ENCODE peak calls at places on chromosomes 16 and 17, in four cellular contexts. E is cardiac fibroblast, S is kidney, D is small intestine. G is an unnamed sample.

GRCh38 chr16:86379505-86379846 is 130.9 kb upstream of the FOXF1 start:
- DNase-seq in S (no peak), D (no peak), E (peak), G (peak)

GRCh38 chr17:61363601-61364462 is 35.8 kb upstream of the TBX2 start:
- DNase-seq in S (no peak), D (no peak), E (no peak), G (no peak)

GRCh38 chr16:53094013-53094630 is 39.3 kb downstream of the CHD9 start:
- DNase-seq in S (peak), D (peak), E (no peak), G (no peak)

GRCh38 chr16:3734758-3735221 is 17.5 kb upstream of the TRAP1 start:
- DNase-seq in E (no peak), S (no peak), D (no peak), G (no peak)

GRCh38 chr16:75252946-75253911 is 1.8 kb upstream of the BCAR1 start:
- DNase-seq in S (peak), D (no peak), E (peak), G (peak)

GRCh38 chr16:71353736-71354135 is 4.8 kb upstream of the CALB2 start:
- DNase-seq in D (no peak), S (no peak), E (no peak), G (no peak)

GRCh38 chr16:46743232-46743719 is 4.9 kb downstream of the MYLK3 start:
- DNase-seq in E (peak), D (no peak), S (no peak), G (peak)

GRCh38 chr17:73533801-73534574 is 110.3 kb downstream of the SDK2 start:
- DNase-seq in E (no peak), S (no peak), D (no peak), G (no peak)

GRCh38 chr17:65123757-65124675 is 13.2 kb upstream of the RGS9 start:
- DNase-seq in S (no peak), D (peak), E (peak), G (peak)

GRCh38 chr16:55494994-55495421 is 13.9 kb upstream of the LPCAT2 start:
- DNase-seq in E (peak), D (peak), S (no peak), G (peak)

GRCh38 chr17:14871921-14872320 is 393.2 kb downstream of the PMP22 start:
- DNase-seq in E (peak), S (no peak), D (no peak), G (peak)

GRCh38 chr16:15949210-15950166 is at the start of gene ABCC1:
- DNase-seq in D (peak), E (peak), S (peak), G (no peak)

GRCh38 chr16:21599994-21600773 is 807 bp downstream of the METTL9 start:
- DNase-seq in S (peak), E (peak), D (peak), G (peak)

GRCh38 chr17:49572226-49572625 is 3.4 kb upstream of the NXPH3 start:
- DNase-seq in E (no peak), S (no peak), D (no peak), G (no peak)

GRCh38 chr17:4908301-4908700 is 5.4 kb upstream of the CHRNE start:
- DNase-seq in E (peak), D (peak), S (peak), G (peak)

GRCh38 chr16:82945420-82946096 is 318.8 kb downstream of the CDH13 start:
- DNase-seq in S (no peak), E (no peak), D (peak), G (no peak)

GRCh38 chr16:27083861-27084261 is 17.1 kb downstream of the C16orf82 start:
- DNase-seq in E (no peak), D (no peak), S (no peak), G (no peak)

GRCh38 chr17:8071496-8071895 is 16.0 kb downstream of the ALOX12B start:
- DNase-seq in E (no peak), D (no peak), S (peak), G (no peak)

GRCh38 chr16:14372471-14372870 is 257.6 kb downstream of the PARN start:
- DNase-seq in S (no peak), D (no peak), E (no peak), G (no peak)

GRCh38 chr16:536746-537145 is 9.2 kb downstream of the CAPN15 start:
- DNase-seq in E (no peak), S (no peak), D (no peak), G (no peak)

GRCh38 chr17:44448412-44448811 is 54.8 kb downstream of the GPATCH8 start:
- DNase-seq in D (no peak), E (no peak), S (no peak), G (no peak)

GRCh38 chr16:87056083-87056482 is 261.1 kb downstream of the C16orf95 start:
- DNase-seq in D (no peak), S (no peak), E (peak), G (peak)

GRCh38 chr17:17343896-17344506 is 40.8 kb downstream of the NT5M start:
- DNase-seq in S (no peak), E (no peak), D (no peak), G (no peak)

GRCh38 chr16:57781741-57782606 is 20.3 kb downstream of the KIFC3 start:
- DNase-seq in S (peak), D (no peak), E (no peak), G (peak)

GRCh38 chr17:81713004-81713555 is 996 bp downstream of the SLC25A10 start:
- DNase-seq in D (no peak), S (peak), E (no peak), G (no peak)

GRCh38 chr17:46191332-46192210 is 1.7 kb downstream of the KANSL1 start:
- DNase-seq in S (peak), E (peak), D (peak), G (peak)

GRCh38 chr16:426115-426905 is 861 bp downstream of the RAB11FIP3 start:
- DNase-seq in S (no peak), D (no peak), E (peak), G (no peak)

GRCh38 chr16:55698331-55698730 is 42.5 kb downstream of the SLC6A2 start:
- DNase-seq in E (no peak), D (no peak), S (no peak), G (no peak)

GRCh38 chr17:1730345-1731193 is 6.1 kb downstream of the WDR81 start:
- DNase-seq in E (peak), S (peak), D (no peak), G (peak)
- H3K4me3 ChIP-seq in E (peak), S (no peak), D (no peak), G (peak)

DNA sequence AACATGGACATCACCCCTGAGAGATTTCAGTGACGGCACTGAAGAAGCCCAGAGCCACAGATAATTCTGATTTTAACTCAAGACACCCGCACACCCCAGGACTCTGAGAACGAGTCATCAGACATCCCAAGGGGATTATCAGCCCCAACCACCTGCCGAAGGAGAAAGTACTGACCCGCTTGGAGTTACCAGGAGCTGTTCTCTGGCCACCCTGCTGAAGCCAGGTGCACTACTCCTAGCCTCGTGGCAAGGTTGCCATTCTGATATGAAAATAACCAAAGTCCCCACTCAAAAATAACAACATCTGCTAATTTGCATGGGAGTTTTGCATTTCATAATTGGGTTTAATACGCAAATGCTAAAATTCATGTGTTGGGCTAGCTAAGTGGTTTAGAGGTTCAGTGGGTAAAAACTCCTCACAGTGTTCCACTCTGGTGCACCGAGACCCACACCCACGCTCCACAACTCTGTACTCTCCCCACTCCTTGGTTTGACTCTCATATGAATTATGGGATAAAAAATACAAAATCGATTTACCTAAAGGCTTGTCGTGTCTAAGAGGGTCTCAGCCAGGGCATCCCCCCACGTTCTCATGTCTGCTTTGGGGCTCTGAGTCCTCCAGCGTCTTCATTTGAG is 143.0 kb upstream of the NOL11 start:
- DNase-seq in S (no peak), E (no peak), D (no peak), G (no peak)
- H3K4me3 ChIP-seq in S (peak), E (no peak), D (no peak), G (no peak)

GRCh38 chr17:47791025-47791424 is 30.6 kb downstream of the OSBPL7 start:
- DNase-seq in S (no peak), D (no peak), E (no peak), G (no peak)

GRCh38 chr17:47792979-47793378 is 28.6 kb downstream of the OSBPL7 start:
- DNase-seq in D (no peak), E (no peak), S (no peak), G (no peak)

GRCh38 chr17:47785538-47786123 is 36.0 kb downstream of the OSBPL7 start:
- DNase-seq in E (peak), D (no peak), S (no peak), G (peak)

GRCh38 chr17:47792457-47792856 is 29.1 kb downstream of the OSBPL7 start:
- DNase-seq in D (no peak), S (no peak), E (no peak), G (no peak)

DNA sequence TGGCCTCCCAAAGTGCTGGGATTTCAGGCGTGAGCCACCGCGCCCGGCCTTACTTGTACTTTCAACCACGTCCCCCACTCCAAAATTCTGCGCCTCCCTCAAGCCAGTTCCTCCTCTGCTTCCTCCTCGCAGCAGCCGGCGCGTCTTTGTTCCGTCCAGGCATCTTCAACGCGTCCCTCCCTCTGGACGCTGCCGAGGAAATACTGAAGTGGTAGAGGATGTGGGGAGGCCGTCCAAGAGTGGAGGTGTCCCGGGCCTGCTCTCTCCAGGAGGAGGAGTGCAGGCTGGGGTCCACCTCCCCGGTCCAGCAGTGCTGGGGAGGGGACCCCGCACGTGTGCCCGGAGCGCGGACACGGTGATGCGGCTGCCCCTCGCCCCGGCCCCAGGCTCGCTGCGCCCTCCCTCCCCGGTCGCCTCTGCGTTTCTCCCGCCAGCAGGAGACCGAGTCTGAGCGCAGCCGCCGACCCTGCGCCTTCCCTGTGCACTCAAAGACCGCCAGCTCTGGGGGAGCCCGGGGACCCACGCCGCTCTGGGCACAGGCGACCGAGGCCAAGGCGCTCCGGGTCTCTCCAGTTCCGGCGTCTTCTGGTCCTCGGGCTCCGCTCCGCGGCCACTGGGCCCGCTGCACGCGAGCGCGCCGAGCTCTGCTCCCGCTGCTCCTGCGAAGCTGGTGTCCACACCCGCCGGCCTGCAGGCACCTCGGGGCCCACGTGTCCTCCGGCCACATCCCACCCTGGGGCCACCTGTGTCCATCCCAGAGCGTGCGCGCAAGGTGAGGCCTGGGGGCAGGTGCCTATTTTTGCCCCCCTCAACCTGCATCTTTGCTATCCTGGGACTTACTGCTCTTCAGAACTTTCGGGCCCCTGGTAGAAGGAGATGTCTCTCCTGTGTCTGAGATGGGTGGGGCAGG is 31.7 kb downstream of the OSBPL7 start:
- DNase-seq in E (peak), D (peak), S (peak), G (peak)
- H3K4me3 ChIP-seq in E (peak), D (no peak), S (no peak), G (peak)

GRCh38 chr17:29766796-29767327 is 144.2 kb upstream of the CORO6 start:
- DNase-seq in D (no peak), E (no peak), S (no peak), G (no peak)

GRCh38 chr17:29764217-29764616 is 141.5 kb upstream of the CORO6 start:
- DNase-seq in E (no peak), D (no peak), S (no peak), G (no peak)

GRCh38 chr17:29760771-29761682 is 138.3 kb upstream of the CORO6 start:
- DNase-seq in S (peak), E (peak), D (peak), G (peak)

GRCh38 chr17:29763273-29763672 is 140.6 kb upstream of the CORO6 start:
- DNase-seq in D (no peak), E (no peak), S (no peak), G (no peak)

DNA sequence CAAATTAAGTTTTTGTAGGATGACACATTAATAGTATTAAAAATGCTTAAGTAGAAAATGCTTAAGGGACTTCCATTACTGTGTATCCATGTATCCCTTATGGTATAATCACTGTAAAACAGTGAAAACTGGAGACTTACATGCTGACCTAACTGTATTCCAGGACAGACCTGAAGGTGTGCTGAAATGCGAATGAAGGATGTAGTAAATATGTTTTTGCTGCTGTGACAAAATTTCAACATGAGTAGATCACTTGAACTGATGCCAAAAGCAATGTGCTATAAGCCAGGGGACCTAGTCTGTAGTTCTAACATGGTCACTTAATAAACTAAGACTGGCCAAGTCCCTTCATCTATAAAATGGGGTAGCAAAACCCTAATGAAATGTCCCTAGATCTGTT is 142.0 kb upstream of the CORO6 start:
- DNase-seq in S (no peak), E (no peak), D (no peak), G (no peak)
- H3K4me3 ChIP-seq in S (no peak), E (no peak), D (no peak), G (no peak)

DNA sequence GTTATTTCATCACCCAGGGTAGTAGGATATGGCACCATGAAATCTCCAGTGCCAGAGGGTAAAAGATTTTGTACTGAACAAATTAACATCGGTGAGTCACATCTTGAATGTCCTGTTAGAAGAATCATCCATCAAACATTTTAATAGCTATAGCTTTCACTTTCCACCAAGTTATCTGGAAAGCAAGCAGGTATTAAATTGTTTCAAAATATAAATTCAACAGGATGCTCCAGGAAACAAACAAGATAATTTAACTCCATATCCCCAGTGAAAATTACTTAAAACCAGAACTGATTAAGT is 2.4 kb downstream of the VEZF1 start:
- DNase-seq in D (peak), E (peak), S (no peak), G (peak)
- H3K4me3 ChIP-seq in D (no peak), E (no peak), S (no peak), G (peak)

GRCh38 chr17:68289936-68290267 is 1.0 kb downstream of the SLC16A6 start:
- DNase-seq in E (no peak), S (no peak), D (no peak), G (no peak)
- H3K4me3 ChIP-seq in E (peak), S (peak), D (no peak), G (no peak)

GRCh38 chr16:85234310-85235235 is 122.3 kb upstream of the CIBAR2 start:
- DNase-seq in S (peak), E (peak), D (no peak), G (peak)
- H3K4me3 ChIP-seq in S (no peak), E (peak), D (no peak), G (peak)

GRCh38 chr17:77083547-77083946 is 57.2 kb upstream of the SEC14L1 start:
- DNase-seq in S (no peak), D (no peak), E (no peak), G (no peak)

GRCh38 chr17:77087650-77088454 is 52.9 kb upstream of the SEC14L1 start:
- DNase-seq in D (no peak), E (no peak), S (no peak), G (no peak)

GRCh38 chr17:77088455-77089117 is 52.2 kb upstream of the SEC14L1 start:
- DNase-seq in S (peak), D (peak), E (peak), G (peak)

GRCh38 chr17:77086433-77087010 is 54.2 kb upstream of the SEC14L1 start:
- DNase-seq in D (peak), E (peak), S (peak), G (peak)

GRCh38 chr17:77085916-77086432 is 54.8 kb upstream of the SEC14L1 start:
- DNase-seq in E (no peak), D (no peak), S (no peak), G (no peak)
- H3K4me3 ChIP-seq in E (no peak), D (no peak), S (no peak), G (no peak)

DNA sequence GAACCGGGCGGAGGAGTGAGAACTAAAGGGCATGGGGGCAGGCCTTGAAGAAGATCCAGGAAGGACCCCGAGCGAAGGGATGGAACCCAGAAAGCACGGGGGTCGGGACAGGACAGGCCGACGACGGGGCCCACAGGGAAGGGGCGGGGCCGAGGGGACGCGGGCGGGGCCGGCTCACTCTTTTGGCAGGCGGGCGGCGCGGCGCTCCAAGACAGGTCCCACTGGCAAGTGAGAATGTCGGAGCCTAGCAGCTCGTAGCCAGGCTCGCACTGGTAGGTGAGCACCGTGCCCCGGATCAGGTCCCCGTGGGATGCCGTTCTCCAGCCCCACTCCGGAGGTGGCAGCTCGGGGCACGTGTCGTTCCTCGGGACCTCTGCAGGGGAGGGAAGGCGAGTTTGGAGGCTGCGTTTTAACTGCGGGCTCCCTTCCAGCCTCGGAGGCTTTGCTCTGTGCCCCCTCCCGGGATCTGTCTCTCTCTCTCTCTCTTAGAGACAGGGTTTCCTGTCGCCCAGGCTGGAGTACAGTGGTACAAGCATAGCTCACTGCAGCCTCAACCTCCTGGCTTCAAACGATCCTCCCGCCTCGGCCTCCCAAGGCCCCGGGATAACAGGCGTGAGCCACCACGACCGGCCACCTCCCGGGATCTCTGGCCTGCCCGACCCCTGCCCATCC is 13.7 kb upstream of the CDIPT start:
- DNase-seq in D (no peak), E (no peak), S (no peak), G (no peak)
- H3K4me3 ChIP-seq in D (peak), E (peak), S (no peak), G (peak)